ENCODE peak calls at places on chromosomes 5 and 9, in seven cellular contexts. One of them, this sample, is unnamed.

GRCh38 chr9:128881627-128881883 is 195 bp downstream of the KYAT1 start:
- DNase-seq in NCI-H345: no peak
- DNase-seq in T-helper 9 cell: no peak
- DNase-seq in putamen: no peak
- DNase-seq in heart right ventricle: no peak
- DNase-seq in NAMALWA: no peak
- DNase-seq in cerebellar cortex: no peak
- DNase-seq in this sample: no peak

GRCh38 chr5:135154197-135154596 is 120.2 kb upstream of the PITX1 start:
- DNase-seq in NCI-H345: no peak
- DNase-seq in T-helper 9 cell: no peak
- DNase-seq in putamen: no peak
- DNase-seq in heart right ventricle: no peak
- DNase-seq in NAMALWA: no peak
- DNase-seq in cerebellar cortex: no peak
- DNase-seq in this sample: no peak

GRCh38 chr9:119788876-119789275 is 419.6 kb upstream of the BRINP1 start:
- DNase-seq in NCI-H345: no peak
- DNase-seq in T-helper 9 cell: no peak
- DNase-seq in putamen: no peak
- DNase-seq in heart right ventricle: no peak
- DNase-seq in NAMALWA: no peak
- DNase-seq in cerebellar cortex: no peak
- DNase-seq in this sample: no peak

GRCh38 chr9:111474385-111474784 is 9.8 kb downstream of the ECPAS start:
- DNase-seq in NCI-H345: no peak
- DNase-seq in T-helper 9 cell: no peak
- DNase-seq in putamen: no peak
- DNase-seq in heart right ventricle: no peak
- DNase-seq in NAMALWA: no peak
- DNase-seq in cerebellar cortex: no peak
- DNase-seq in this sample: no peak

GRCh38 chr5:36373527-36374086 is 71.9 kb upstream of the RANBP3L start:
- DNase-seq in NCI-H345: no peak
- DNase-seq in T-helper 9 cell: no peak
- DNase-seq in putamen: peak
- DNase-seq in heart right ventricle: peak
- DNase-seq in NAMALWA: no peak
- DNase-seq in cerebellar cortex: no peak
- DNase-seq in this sample: peak

GRCh38 chr5:68404246-68404645 is 188.7 kb downstream of the PIK3R1 start:
- DNase-seq in NCI-H345: no peak
- DNase-seq in T-helper 9 cell: no peak
- DNase-seq in putamen: no peak
- DNase-seq in heart right ventricle: no peak
- DNase-seq in NAMALWA: no peak
- DNase-seq in cerebellar cortex: no peak
- DNase-seq in this sample: no peak

GRCh38 chr5:124399426-124399961 is 346.9 kb downstream of the ZNF608 start:
- DNase-seq in NCI-H345: no peak
- DNase-seq in T-helper 9 cell: no peak
- DNase-seq in putamen: no peak
- DNase-seq in heart right ventricle: no peak
- DNase-seq in NAMALWA: no peak
- DNase-seq in cerebellar cortex: no peak
- DNase-seq in this sample: no peak

GRCh38 chr5:14397717-14398116 is 183.9 kb upstream of the OTULINL start:
- DNase-seq in NCI-H345: no peak
- DNase-seq in T-helper 9 cell: no peak
- DNase-seq in putamen: no peak
- DNase-seq in heart right ventricle: no peak
- DNase-seq in NAMALWA: no peak
- DNase-seq in cerebellar cortex: no peak
- DNase-seq in this sample: no peak

GRCh38 chr5:147688965-147689364 is 93.6 kb downstream of the JAKMIP2 start:
- DNase-seq in NCI-H345: no peak
- DNase-seq in T-helper 9 cell: no peak
- DNase-seq in putamen: peak
- DNase-seq in heart right ventricle: peak
- DNase-seq in NAMALWA: no peak
- DNase-seq in cerebellar cortex: peak
- DNase-seq in this sample: peak

GRCh38 chr9:81789751-81790150 is 100.4 kb upstream of the TLE1 start:
- DNase-seq in NCI-H345: no peak
- DNase-seq in T-helper 9 cell: no peak
- DNase-seq in putamen: no peak
- DNase-seq in heart right ventricle: no peak
- DNase-seq in NAMALWA: no peak
- DNase-seq in cerebellar cortex: no peak
- DNase-seq in this sample: no peak

GRCh38 chr9:130869250-130869649 is 27.4 kb downstream of the QRFP start:
- DNase-seq in NCI-H345: peak
- DNase-seq in T-helper 9 cell: no peak
- DNase-seq in putamen: no peak
- DNase-seq in heart right ventricle: peak
- DNase-seq in NAMALWA: peak
- DNase-seq in cerebellar cortex: no peak
- DNase-seq in this sample: no peak

GRCh38 chr5:142063878-142064331 is 44.7 kb upstream of the NDFIP1 start:
- DNase-seq in NCI-H345: no peak
- DNase-seq in T-helper 9 cell: no peak
- DNase-seq in putamen: peak
- DNase-seq in heart right ventricle: peak
- DNase-seq in NAMALWA: no peak
- DNase-seq in cerebellar cortex: peak
- DNase-seq in this sample: peak

GRCh38 chr9:92341578-92341977 is 15.8 kb downstream of the CENPP start:
- DNase-seq in NCI-H345: no peak
- DNase-seq in T-helper 9 cell: no peak
- DNase-seq in putamen: no peak
- DNase-seq in heart right ventricle: no peak
- DNase-seq in NAMALWA: no peak
- DNase-seq in cerebellar cortex: no peak
- DNase-seq in this sample: no peak

GRCh38 chr9:22416692-22417060 is 29.9 kb upstream of the DMRTA1 start:
- DNase-seq in NCI-H345: no peak
- DNase-seq in T-helper 9 cell: no peak
- DNase-seq in putamen: no peak
- DNase-seq in heart right ventricle: no peak
- DNase-seq in NAMALWA: no peak
- DNase-seq in cerebellar cortex: no peak
- DNase-seq in this sample: no peak

GRCh38 chr5:176562189-176562588 is 13.0 kb downstream of the CDHR2 start:
- DNase-seq in NCI-H345: no peak
- DNase-seq in T-helper 9 cell: no peak
- DNase-seq in putamen: no peak
- DNase-seq in heart right ventricle: no peak
- DNase-seq in NAMALWA: no peak
- DNase-seq in cerebellar cortex: no peak
- DNase-seq in this sample: no peak

GRCh38 chr5:129125819-129126218 is 31.3 kb downstream of the ISOC1 start:
- DNase-seq in NCI-H345: no peak
- DNase-seq in T-helper 9 cell: no peak
- DNase-seq in putamen: no peak
- DNase-seq in heart right ventricle: no peak
- DNase-seq in NAMALWA: no peak
- DNase-seq in cerebellar cortex: no peak
- DNase-seq in this sample: no peak

GRCh38 chr5:17218353-17219005 is 1.0 kb downstream of the BASP1 start:
- DNase-seq in NCI-H345: peak
- DNase-seq in T-helper 9 cell: no peak
- DNase-seq in putamen: no peak
- DNase-seq in heart right ventricle: peak
- DNase-seq in NAMALWA: peak
- DNase-seq in cerebellar cortex: peak
- DNase-seq in this sample: peak

GRCh38 chr5:115461506-115462290 is 82.9 kb downstream of the FEM1C start:
- DNase-seq in NCI-H345: no peak
- DNase-seq in T-helper 9 cell: no peak
- DNase-seq in putamen: no peak
- DNase-seq in heart right ventricle: no peak
- DNase-seq in NAMALWA: no peak
- DNase-seq in cerebellar cortex: no peak
- DNase-seq in this sample: no peak

GRCh38 chr9:117656007-117656406 is 48.2 kb upstream of the TLR4 start:
- DNase-seq in NCI-H345: no peak
- DNase-seq in T-helper 9 cell: no peak
- DNase-seq in putamen: peak
- DNase-seq in heart right ventricle: no peak
- DNase-seq in NAMALWA: no peak
- DNase-seq in cerebellar cortex: no peak
- DNase-seq in this sample: no peak

GRCh38 chr9:21762064-21762463 is 40.4 kb upstream of the MTAP start:
- DNase-seq in NCI-H345: no peak
- DNase-seq in T-helper 9 cell: no peak
- DNase-seq in putamen: no peak
- DNase-seq in heart right ventricle: no peak
- DNase-seq in NAMALWA: no peak
- DNase-seq in cerebellar cortex: no peak
- DNase-seq in this sample: no peak

GRCh38 chr9:76905984-76906861 is at the start of gene PRUNE2:
- DNase-seq in NCI-H345: peak
- DNase-seq in T-helper 9 cell: no peak
- DNase-seq in putamen: peak
- DNase-seq in heart right ventricle: peak
- DNase-seq in NAMALWA: no peak
- DNase-seq in cerebellar cortex: peak
- DNase-seq in this sample: peak

GRCh38 chr9:134228649-134229048 is 64.3 kb upstream of the RNU6ATAC start:
- DNase-seq in NCI-H345: no peak
- DNase-seq in T-helper 9 cell: no peak
- DNase-seq in putamen: no peak
- DNase-seq in heart right ventricle: no peak
- DNase-seq in NAMALWA: no peak
- DNase-seq in cerebellar cortex: no peak
- DNase-seq in this sample: no peak

GRCh38 chr9:75979362-75979761 is 88.9 kb downstream of the PCSK5 start:
- DNase-seq in NCI-H345: peak
- DNase-seq in T-helper 9 cell: no peak
- DNase-seq in putamen: no peak
- DNase-seq in heart right ventricle: no peak
- DNase-seq in NAMALWA: peak
- DNase-seq in cerebellar cortex: no peak
- DNase-seq in this sample: no peak

GRCh38 chr5:91296691-91297143 is 86.4 kb downstream of the ARRDC3 start:
- DNase-seq in NCI-H345: no peak
- DNase-seq in T-helper 9 cell: no peak
- DNase-seq in putamen: no peak
- DNase-seq in heart right ventricle: peak
- DNase-seq in NAMALWA: no peak
- DNase-seq in cerebellar cortex: no peak
- DNase-seq in this sample: no peak

GRCh38 chr5:165031361-165031760 is 1525.9 kb downstream of the MAT2B start:
- DNase-seq in NCI-H345: no peak
- DNase-seq in T-helper 9 cell: no peak
- DNase-seq in putamen: no peak
- DNase-seq in heart right ventricle: no peak
- DNase-seq in NAMALWA: no peak
- DNase-seq in cerebellar cortex: no peak
- DNase-seq in this sample: no peak

GRCh38 chr9:88657893-88658292 is 122.9 kb downstream of the NXNL2 start:
- DNase-seq in NCI-H345: no peak
- DNase-seq in T-helper 9 cell: no peak
- DNase-seq in putamen: no peak
- DNase-seq in heart right ventricle: no peak
- DNase-seq in NAMALWA: no peak
- DNase-seq in cerebellar cortex: no peak
- DNase-seq in this sample: no peak

GRCh38 chr5:147963948-147964693 is 57.8 kb upstream of the C5orf46 start:
- DNase-seq in NCI-H345: no peak
- DNase-seq in T-helper 9 cell: no peak
- DNase-seq in putamen: no peak
- DNase-seq in heart right ventricle: peak
- DNase-seq in NAMALWA: no peak
- DNase-seq in cerebellar cortex: no peak
- DNase-seq in this sample: no peak

GRCh38 chr5:181088289-181088688 is 42.7 kb downstream of the OR2V1 start:
- DNase-seq in NCI-H345: no peak
- DNase-seq in T-helper 9 cell: no peak
- DNase-seq in putamen: no peak
- DNase-seq in heart right ventricle: no peak
- DNase-seq in NAMALWA: peak
- DNase-seq in cerebellar cortex: peak
- DNase-seq in this sample: no peak

GRCh38 chr9:134698587-134699342 is 57.2 kb downstream of the COL5A1 start:
- DNase-seq in NCI-H345: peak
- DNase-seq in T-helper 9 cell: no peak
- DNase-seq in putamen: no peak
- DNase-seq in heart right ventricle: peak
- DNase-seq in NAMALWA: peak
- DNase-seq in cerebellar cortex: peak
- DNase-seq in this sample: peak

GRCh38 chr9:97398999-97399758 is 12.7 kb upstream of the TDRD7 start:
- DNase-seq in NCI-H345: peak
- DNase-seq in T-helper 9 cell: peak
- DNase-seq in putamen: peak
- DNase-seq in heart right ventricle: peak
- DNase-seq in NAMALWA: peak
- DNase-seq in cerebellar cortex: peak
- DNase-seq in this sample: peak

GRCh38 chr5:134574521-134574920 is 49.1 kb downstream of the JADE2 start:
- DNase-seq in NCI-H345: no peak
- DNase-seq in T-helper 9 cell: no peak
- DNase-seq in putamen: no peak
- DNase-seq in heart right ventricle: no peak
- DNase-seq in NAMALWA: no peak
- DNase-seq in cerebellar cortex: peak
- DNase-seq in this sample: no peak

GRCh38 chr5:66987949-66988838 is 208.4 kb downstream of the CD180 start:
- DNase-seq in NCI-H345: peak
- DNase-seq in T-helper 9 cell: no peak
- DNase-seq in putamen: no peak
- DNase-seq in heart right ventricle: no peak
- DNase-seq in NAMALWA: peak
- DNase-seq in cerebellar cortex: peak
- DNase-seq in this sample: no peak

GRCh38 chr9:109143881-109144562 is 23.0 kb downstream of the FRRS1L start:
- DNase-seq in NCI-H345: no peak
- DNase-seq in T-helper 9 cell: no peak
- DNase-seq in putamen: no peak
- DNase-seq in heart right ventricle: no peak
- DNase-seq in NAMALWA: peak
- DNase-seq in cerebellar cortex: no peak
- DNase-seq in this sample: no peak

GRCh38 chr9:132744881-132745761 is 74.9 kb downstream of the GTF3C4 start:
- DNase-seq in NCI-H345: no peak
- DNase-seq in T-helper 9 cell: no peak
- DNase-seq in putamen: no peak
- DNase-seq in heart right ventricle: no peak
- DNase-seq in NAMALWA: no peak
- DNase-seq in cerebellar cortex: no peak
- DNase-seq in this sample: no peak

GRCh38 chr5:14168139-14168792 is 25.1 kb downstream of the TRIO start:
- DNase-seq in NCI-H345: no peak
- DNase-seq in T-helper 9 cell: no peak
- DNase-seq in putamen: no peak
- DNase-seq in heart right ventricle: no peak
- DNase-seq in NAMALWA: peak
- DNase-seq in cerebellar cortex: no peak
- DNase-seq in this sample: no peak

GRCh38 chr9:71349218-71349617 is 227.8 kb upstream of the TRPM3 start:
- DNase-seq in NCI-H345: no peak
- DNase-seq in T-helper 9 cell: no peak
- DNase-seq in putamen: no peak
- DNase-seq in heart right ventricle: no peak
- DNase-seq in NAMALWA: no peak
- DNase-seq in cerebellar cortex: no peak
- DNase-seq in this sample: no peak

GRCh38 chr5:144117412-144117811 is 53.0 kb downstream of the YIPF5 start:
- DNase-seq in NCI-H345: no peak
- DNase-seq in T-helper 9 cell: no peak
- DNase-seq in putamen: no peak
- DNase-seq in heart right ventricle: no peak
- DNase-seq in NAMALWA: no peak
- DNase-seq in cerebellar cortex: no peak
- DNase-seq in this sample: no peak

GRCh38 chr5:32523625-32524024 is 61.7 kb upstream of the SUB1 start:
- DNase-seq in NCI-H345: no peak
- DNase-seq in T-helper 9 cell: no peak
- DNase-seq in putamen: no peak
- DNase-seq in heart right ventricle: no peak
- DNase-seq in NAMALWA: peak
- DNase-seq in cerebellar cortex: no peak
- DNase-seq in this sample: no peak